ENCODE peak calls at places on chromosomes 2 and 18, in seven cellular contexts. M is lower lobe of right lung, Q is upper lobe of left lung, A is Peyer's patch, S is cardiac muscle cell, H is GM12878, K is gastrocnemius medialis. O is an unnamed sample.

GRCh38 chr2:102442967-102443828 is 20.2 kb downstream of the IL18RAP start:
- DNase-seq in M (no peak), Q (no peak), A (no peak), S (peak; percentile 69), H (no peak), K (no peak), O (no peak)

GRCh38 chr2:173434729-173435345 is 80.2 kb downstream of the CDCA7 start:
- DNase-seq in M (no peak), Q (no peak), A (no peak), S (no peak), H (no peak), K (no peak), O (no peak)

GRCh38 chr2:58920001-58920400 is 678.9 kb upstream of the FANCL start:
- DNase-seq in M (no peak), Q (no peak), A (no peak), S (no peak), H (no peak), K (no peak), O (no peak)

GRCh38 chr2:38387887-38388286 is 10.8 kb upstream of the ATL2 start:
- DNase-seq in M (no peak), Q (no peak), A (no peak), S (no peak), H (no peak), K (no peak), O (no peak)

GRCh38 chr2:169259402-169259801 is 102.9 kb downstream of the LRP2 start:
- DNase-seq in M (no peak), Q (no peak), A (no peak), S (no peak), H (no peak), K (no peak), O (no peak)

GRCh38 chr2:205563646-205564045 is 118.7 kb upstream of the NRP2 start:
- DNase-seq in M (peak; percentile 65), Q (no peak), A (no peak), S (peak; percentile 22), H (no peak), K (no peak), O (no peak)

GRCh38 chr18:79915161-79916127 is 36.0 kb downstream of the SLC66A2 start:
- DNase-seq in M (peak; percentile 44), Q (peak; percentile 65), A (peak; percentile 46), S (no peak), H (no peak), K (peak; percentile 10), O (no peak)

GRCh38 chr2:113253453-113253852 is 25.3 kb downstream of the PAX8 start:
- DNase-seq in M (no peak), Q (no peak), A (no peak), S (no peak), H (no peak), K (peak; percentile 48), O (no peak)

GRCh38 chr18:53918091-53918490 is 306.4 kb downstream of the MBD2 start:
- DNase-seq in M (no peak), Q (no peak), A (no peak), S (no peak), H (no peak), K (no peak), O (no peak)

GRCh38 chr2:60100034-60100433 is 453.4 kb downstream of the BCL11A start:
- DNase-seq in M (no peak), Q (no peak), A (no peak), S (no peak), H (no peak), K (peak; percentile 22), O (no peak)

GRCh38 chr2:160402997-160403979 is 90.3 kb downstream of the RBMS1 start:
- DNase-seq in M (no peak), Q (no peak), A (no peak), S (peak; percentile 75), H (no peak), K (no peak), O (no peak)

GRCh38 chr2:227460833-227461232 is 11.1 kb upstream of the AGFG1 start:
- DNase-seq in M (no peak), Q (no peak), A (no peak), S (no peak), H (no peak), K (no peak), O (no peak)

GRCh38 chr2:62292190-62292589 is 96.3 kb downstream of the B3GNT2 start:
- DNase-seq in M (no peak), Q (no peak), A (no peak), S (peak; percentile 43), H (no peak), K (no peak), O (no peak)

GRCh38 chr18:36066731-36067117 is 635 bp downstream of the RPRD1A start:
- DNase-seq in M (no peak), Q (no peak), A (no peak), S (no peak), H (no peak), K (no peak), O (no peak)

GRCh38 chr2:169925968-169926367 is 98.7 kb downstream of the UBR3 start:
- DNase-seq in M (no peak), Q (no peak), A (no peak), S (no peak), H (no peak), K (no peak), O (no peak)

GRCh38 chr2:23381498-23381897 is 3.5 kb upstream of the KLHL29 start:
- DNase-seq in M (no peak), Q (no peak), A (no peak), S (no peak), H (no peak), K (no peak), O (no peak)

GRCh38 chr2:111712940-111713339 is 171.1 kb downstream of the ANAPC1 start:
- DNase-seq in M (no peak), Q (no peak), A (no peak), S (no peak), H (no peak), K (no peak), O (no peak)

GRCh38 chr2:192741889-192742288 is 547.2 kb upstream of the TMEFF2 start:
- DNase-seq in M (no peak), Q (no peak), A (no peak), S (peak; percentile 2), H (no peak), K (no peak), O (no peak)

GRCh38 chr2:189273734-189274133 is 94.2 kb upstream of the COL5A2 start:
- DNase-seq in M (no peak), Q (no peak), A (no peak), S (no peak), H (no peak), K (no peak), O (no peak)

GRCh38 chr2:222294996-222295367 is 3.8 kb downstream of the PAX3 start:
- DNase-seq in M (no peak), Q (peak; percentile 61), A (no peak), S (no peak), H (no peak), K (no peak), O (no peak)
- H3K27me3 ChIP-seq in M (peaks cover 98% of the 10 kb centered on the region), Q (peaks cover 86% of the 10 kb centered on the region), A (peaks cover 70% of the 10 kb centered on the region), S (peaks cover 100% of the 10 kb centered on the region), H (peaks cover 51% of the 10 kb centered on the region), K (peaks cover 77% of the 10 kb centered on the region), O (peaks cover 5% of the 10 kb centered on the region)

GRCh38 chr2:121281694-121282093 is 3.3 kb downstream of the TFCP2L1 start:
- DNase-seq in M (no peak), Q (no peak), A (no peak), S (no peak), H (no peak), K (no peak), O (no peak)

GRCh38 chr2:121282800-121283382 is 2.1 kb downstream of the TFCP2L1 start:
- DNase-seq in M (no peak), Q (no peak), A (no peak), S (no peak), H (no peak), K (no peak), O (no peak)

GRCh38 chr2:121284424-121285076 is 452 bp downstream of the TFCP2L1 start:
- DNase-seq in M (peak; percentile 60), Q (peak; percentile 88), A (no peak), S (no peak), H (no peak), K (no peak), O (no peak)

GRCh38 chr2:121285077-121285449 is at the start of gene TFCP2L1:
- DNase-seq in M (peak; percentile 74), Q (peak; percentile 93), A (peak; percentile 76), S (peak; percentile 4), H (no peak), K (no peak), O (peak; percentile 56)

DNA sequence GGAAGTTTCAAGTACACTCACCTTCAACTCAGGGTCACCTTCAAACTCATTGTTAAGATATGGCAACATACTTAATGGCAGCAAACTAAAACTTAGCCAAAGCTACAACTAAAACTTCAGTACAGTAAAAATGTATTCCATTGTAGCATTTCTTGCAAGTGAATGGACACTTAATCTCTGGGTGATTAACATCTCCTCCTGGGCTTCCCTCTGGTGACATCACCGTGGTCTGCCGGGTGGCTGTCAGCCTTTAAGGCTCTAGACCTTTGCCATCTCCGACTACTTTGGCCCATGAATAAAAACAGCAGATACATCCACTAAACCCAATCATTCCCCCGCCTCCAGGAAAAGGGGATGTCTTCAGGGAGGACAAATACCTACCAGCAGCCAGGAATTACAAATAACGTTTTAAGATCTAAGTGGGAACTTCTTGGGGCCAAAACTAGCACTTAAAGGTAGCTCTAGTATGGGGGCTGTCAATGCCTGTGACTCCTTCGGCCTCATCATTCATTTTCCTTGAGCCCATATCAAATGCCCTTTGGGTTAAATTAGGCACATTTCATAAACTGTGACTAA is 1.2 kb downstream of the TFCP2L1 start:
- DNase-seq in M (no peak), Q (no peak), A (no peak), S (no peak), H (no peak), K (no peak), O (no peak)
- H3K4me3 ChIP-seq in M (peak overlapping the region; percentile 60), Q (no peak overlapping the region), A (no peak overlapping the region), S (no peak overlapping the region), H (no peak overlapping the region), K (peak overlapping the region; percentile 43), O (no peak overlapping the region)

DNA sequence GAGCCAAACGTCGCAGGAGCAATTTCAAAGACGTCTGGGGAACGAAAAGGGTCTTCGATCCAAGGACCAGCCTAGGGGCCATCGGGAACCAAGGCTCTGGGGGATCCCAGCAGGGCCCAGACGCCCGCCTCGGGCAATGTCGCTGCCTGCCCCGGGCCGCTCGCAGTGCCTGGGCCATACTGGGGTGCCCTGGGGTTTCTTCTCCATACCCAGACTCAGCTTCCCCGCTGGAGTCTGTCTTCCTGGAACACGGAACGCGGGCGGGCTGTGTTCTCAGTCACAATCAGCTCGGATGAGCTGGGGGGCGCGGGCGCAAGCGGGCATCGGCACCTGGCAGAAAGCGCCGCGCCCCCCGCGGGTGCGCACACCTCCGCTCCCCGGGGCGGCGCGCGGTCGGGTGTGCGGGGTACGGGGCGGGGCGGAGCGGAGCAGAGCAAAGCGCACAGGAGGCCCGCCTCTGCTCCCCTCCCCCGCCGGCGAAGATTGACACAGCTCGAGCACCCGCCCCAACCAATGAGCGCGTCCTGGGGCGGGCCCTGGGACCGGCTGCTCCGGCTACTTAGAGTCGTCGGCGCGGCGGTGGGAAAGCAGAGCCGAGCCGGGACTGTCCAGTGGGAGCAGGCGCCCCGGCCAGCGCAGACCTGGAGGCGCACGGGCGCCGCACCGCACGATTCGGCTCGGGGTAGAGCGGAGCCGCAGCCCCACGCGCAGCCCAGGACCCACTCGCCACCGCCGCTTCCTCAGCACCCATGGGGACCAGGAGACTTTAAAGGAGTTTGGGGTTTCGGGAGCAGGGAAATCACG is at the start of gene LRATD1:
- DNase-seq in M (peak; percentile 87), Q (peak; percentile 95), A (peak; percentile 98), S (peak; percentile 53), H (no peak), K (peak; percentile 53), O (no peak)
- H3K27me3 ChIP-seq in M (peaks cover 33% of the 10 kb centered on the region), Q (peaks cover 11% of the 10 kb centered on the region), A (no peaks in the 10 kb centered on the region), S (peaks cover 97% of the 10 kb centered on the region), H (peaks cover 21% of the 10 kb centered on the region), K (peaks cover 37% of the 10 kb centered on the region), O (peaks cover 3% of the 10 kb centered on the region)

GRCh38 chr2:218709906-218710305 is 729 bp upstream of the TTLL4 start:
- DNase-seq in M (no peak), Q (no peak), A (no peak), S (no peak), H (no peak), K (no peak), O (no peak)
- H3K4me3 ChIP-seq in M (peak overlapping the region; percentile 96), Q (no peak overlapping the region), A (no peak overlapping the region), S (no peak overlapping the region), H (no peak overlapping the region), K (peak overlapping the region; percentile 77), O (no peak overlapping the region)